ENCODE peak calls at places on chromosomes 6 and 20, in five cellular contexts. A, K, L, D and T are unnamed samples.

GRCh38 chr6:129317931-129318820 is 391.8 kb downstream of the ARHGAP18 start:
- DNase-seq in A (no peak), K (peak), L (no peak), D (no peak), T (peak)

GRCh38 chr20:43191946-43192847 is 2.5 kb upstream of the PTPRT start:
- DNase-seq in A (no peak), K (no peak), L (no peak), D (peak), T (peak)

GRCh38 chr6:129555206-129555832 is 154.7 kb downstream of the ARHGAP18 start:
- DNase-seq in A (no peak), K (no peak), L (no peak), D (no peak), T (no peak)

GRCh38 chr6:110873981-110874879 is at the start of gene AMD1:
- DNase-seq in A (peak), K (peak), L (peak), D (peak), T (peak)

GRCh38 chr6:144667517-144667916 is 382.4 kb downstream of the UTRN start:
- DNase-seq in A (no peak), K (no peak), L (no peak), D (no peak), T (no peak)

GRCh38 chr20:50580016-50580747 is 70.0 kb downstream of the PTPN1 start:
- DNase-seq in A (no peak), K (peak), L (no peak), D (peak), T (peak)

GRCh38 chr20:33770005-33770404 is 38.2 kb downstream of the ZNF341 start:
- DNase-seq in A (no peak), K (no peak), L (no peak), D (no peak), T (no peak)

GRCh38 chr6:132734694-132735236 is 20.9 kb upstream of the VNN1 start:
- DNase-seq in A (no peak), K (no peak), L (no peak), D (no peak), T (no peak)

GRCh38 chr6:101401792-101402617 is 8.5 kb downstream of the GRIK2 start:
- DNase-seq in A (no peak), K (peak), L (no peak), D (no peak), T (peak)

GRCh38 chr6:39800388-39801032 is 8.3 kb downstream of the DAAM2 start:
- DNase-seq in A (no peak), K (no peak), L (no peak), D (no peak), T (no peak)

GRCh38 chr20:49656304-49656703 is 57.4 kb downstream of the B4GALT5 start:
- DNase-seq in A (no peak), K (peak), L (no peak), D (no peak), T (no peak)

GRCh38 chr6:100022847-100023246 is 28.8 kb upstream of the MCHR2 start:
- DNase-seq in A (no peak), K (no peak), L (no peak), D (no peak), T (no peak)

GRCh38 chr20:47360207-47360488 is 3.6 kb upstream of the ZMYND8 start:
- DNase-seq in A (no peak), K (no peak), L (no peak), D (no peak), T (no peak)

GRCh38 chr6:130282234-130282995 is 59.7 kb upstream of the SAMD3 start:
- DNase-seq in A (peak), K (peak), L (no peak), D (peak), T (peak)

GRCh38 chr20:14959506-14960493 is 622.4 kb upstream of the FLRT3 start:
- DNase-seq in A (no peak), K (no peak), L (no peak), D (no peak), T (no peak)

GRCh38 chr6:10837009-10837691 is 1.2 kb downstream of the MAK start:
- DNase-seq in A (no peak), K (peak), L (no peak), D (no peak), T (peak)

GRCh38 chr6:31945507-31946369 is at the start of gene CFB:
- DNase-seq in A (no peak), K (peak), L (peak), D (peak), T (peak)

GRCh38 chr6:4480788-4481725 is 295.1 kb upstream of the CDYL start:
- DNase-seq in A (no peak), K (no peak), L (no peak), D (no peak), T (no peak)

GRCh38 chr6:106510090-106510970 is 119.0 kb downstream of the RTN4IP1 start:
- DNase-seq in A (no peak), K (peak), L (no peak), D (peak), T (peak)

GRCh38 chr6:138107078-138107751 is at the start of gene PERP:
- DNase-seq in A (peak), K (peak), L (peak), D (peak), T (peak)

GRCh38 chr6:166556871-166557322 is 29.6 kb downstream of the RAMACL start:
- DNase-seq in A (no peak), K (peak), L (no peak), D (peak), T (peak)

GRCh38 chr6:35507221-35507620 is 5.5 kb downstream of the TULP1 start:
- DNase-seq in A (no peak), K (no peak), L (no peak), D (no peak), T (no peak)

GRCh38 chr6:151783692-151784091 is 23.8 kb upstream of the ESR1 start:
- DNase-seq in A (no peak), K (no peak), L (no peak), D (no peak), T (no peak)

GRCh38 chr6:167547328-167547692 is 222.4 kb downstream of the TTLL2 start:
- DNase-seq in A (no peak), K (no peak), L (no peak), D (no peak), T (no peak)